ENCODE peak calls at places on chromosome 16, in six cellular contexts. U is cardiac fibroblast; Q is stimulated activated CD8-positive, alpha-beta memory T cell treated with anti-CD3 and anti-CD28 coated beads, Interleukin-7, amount 100 ng/mL, for 1 hour; F is T47D; M is BJ; J is non-pigmented ciliary epithelial cell. H is an unnamed sample.

GRCh38 chr16:86508028-86508946 is 2.0 kb upstream of the FOXF1 start:
- DNase-seq in M (no peak), F (no peak), J (no peak), U (peak), Q (no peak), H (no peak)

GRCh38 chr16:57689772-57690558 is 4.6 kb upstream of the DRC7 start:
- DNase-seq in M (no peak), Q (no peak), J (no peak), U (no peak), F (no peak), H (no peak)

GRCh38 chr16:88922114-88922825 is 54.7 kb downstream of the CBFA2T3 start:
- DNase-seq in J (no peak), Q (no peak), U (peak), M (no peak), F (peak), H (no peak)

GRCh38 chr16:86180780-86181179 is 281.8 kb downstream of the IRF8 start:
- DNase-seq in F (no peak), Q (no peak), J (no peak), U (no peak), M (no peak), H (no peak)

GRCh38 chr16:85444879-85445778 is 168.0 kb upstream of the GSE1 start:
- DNase-seq in F (peak), M (no peak), U (no peak), Q (no peak), J (no peak), H (no peak)

GRCh38 chr16:54116126-54116525 is 170.5 kb downstream of the IRX3 start:
- DNase-seq in J (no peak), F (no peak), Q (no peak), M (no peak), U (peak), H (no peak)

GRCh38 chr16:88116121-88116900 is 165.1 kb downstream of the BANP start:
- DNase-seq in J (no peak), Q (no peak), U (peak), F (no peak), M (no peak), H (no peak)

GRCh38 chr16:76696876-76697275 is 419.7 kb downstream of the CNTNAP4 start:
- DNase-seq in U (no peak), Q (no peak), M (no peak), J (no peak), F (no peak), H (no peak)

GRCh38 chr16:31329671-31330552 is 25.1 kb upstream of the ITGAX start:
- DNase-seq in U (no peak), J (no peak), M (no peak), Q (no peak), F (no peak), H (no peak)

GRCh38 chr16:86375370-86375769 is 135.0 kb upstream of the FOXF1 start:
- DNase-seq in M (no peak), U (peak), Q (no peak), F (no peak), J (peak), H (no peak)

GRCh38 chr16:69796285-69797118 is 34.4 kb downstream of the WWP2 start:
- DNase-seq in F (peak), U (peak), M (no peak), Q (no peak), J (peak), H (no peak)

GRCh38 chr16:392450-393027 is 4.5 kb upstream of the NME4 start:
- DNase-seq in M (no peak), J (no peak), Q (no peak), U (no peak), F (no peak), H (no peak)

GRCh38 chr16:15757075-15757386 is 99.8 kb downstream of the MYH11 start:
- DNase-seq in J (no peak), M (no peak), U (no peak), F (no peak), Q (no peak), H (no peak)

GRCh38 chr16:7602424-7602935 is 269.8 kb downstream of the RBFOX1 start:
- DNase-seq in J (no peak), M (no peak), F (no peak), U (no peak), Q (no peak), H (no peak)

GRCh38 chr16:14669776-14670175 is 24.3 kb downstream of the PLA2G10 start:
- DNase-seq in Q (no peak), U (no peak), M (no peak), J (no peak), F (no peak), H (no peak)

GRCh38 chr16:21166561-21166961 is 8.1 kb downstream of the LDAF1 start:
- DNase-seq in J (no peak), M (no peak), U (no peak), Q (no peak), F (no peak), H (no peak)

GRCh38 chr16:85514295-85514600 is 98.9 kb upstream of the GSE1 start:
- DNase-seq in J (no peak), Q (no peak), F (no peak), M (no peak), U (no peak), H (no peak)

GRCh38 chr16:87484487-87485331 is 8.1 kb downstream of the ZCCHC14 start:
- DNase-seq in F (no peak), M (no peak), Q (no peak), U (no peak), J (no peak), H (no peak)

GRCh38 chr16:10981697-10982216 is 37.4 kb downstream of the CLEC16A start:
- DNase-seq in J (no peak), M (no peak), F (no peak), Q (no peak), U (no peak), H (no peak)